ENCODE peak calls at places on chromosomes 2 and 18, in six cellular contexts. Q, E, Z, L, S and V are unnamed samples.

GRCh38 chr2:117957616-117958015 is 56.3 kb downstream of the CCDC93 start:
- DNase-seq in Q (no peak), E (no peak), Z (no peak), L (no peak), S (no peak), V (no peak)

GRCh38 chr18:13313006-13313661 is 94.6 kb downstream of the LDLRAD4 start:
- DNase-seq in Q (no peak), E (no peak), Z (peak), L (no peak), S (no peak), V (no peak)

GRCh38 chr18:59197636-59198035 is 22.3 kb upstream of the GRP start:
- DNase-seq in Q (no peak), E (no peak), Z (no peak), L (no peak), S (no peak), V (no peak)

GRCh38 chr18:23540867-23541266 is 37.6 kb downstream of the RMC1 start:
- DNase-seq in Q (no peak), E (peak), Z (no peak), L (no peak), S (peak), V (no peak)

GRCh38 chr18:25262920-25263319 is 89.0 kb downstream of the ZNF521 start:
- DNase-seq in Q (no peak), E (peak), Z (no peak), L (no peak), S (no peak), V (no peak)

GRCh38 chr2:43480874-43481273 is 115.0 kb downstream of the THADA start:
- DNase-seq in Q (no peak), E (no peak), Z (no peak), L (no peak), S (no peak), V (no peak)

GRCh38 chr2:96985630-96986385 is 572 bp downstream of the FAM178B start:
- DNase-seq in Q (no peak), E (no peak), Z (no peak), L (no peak), S (no peak), V (no peak)

GRCh38 chr18:34131008-34131407 is 93.7 kb downstream of the NOL4 start:
- DNase-seq in Q (no peak), E (no peak), Z (no peak), L (no peak), S (no peak), V (no peak)

GRCh38 chr2:14524041-14524802 is 108.3 kb upstream of the LRATD1 start:
- DNase-seq in Q (no peak), E (peak), Z (no peak), L (no peak), S (no peak), V (peak)

GRCh38 chr2:46014911-46015654 is 282.1 kb upstream of the EPAS1 start:
- DNase-seq in Q (no peak), E (peak), Z (no peak), L (no peak), S (no peak), V (no peak)

GRCh38 chr18:25843791-25844190 is 246.6 kb downstream of the SS18 start:
- DNase-seq in Q (no peak), E (no peak), Z (no peak), L (peak), S (no peak), V (no peak)

GRCh38 chr2:84708442-84708841 is 172.4 kb downstream of the TRABD2A start:
- DNase-seq in Q (no peak), E (no peak), Z (no peak), L (no peak), S (no peak), V (no peak)